ENCODE peak calls at places on chromosomes 12 and 14, in six cellular contexts. F is neural progenitor cell, D is PC-9, W is PC-3, K is SK-N-SH, R is GM23248. H is an unnamed sample. For H3F3A, the result is how much of the 10 kb centered on the place peaks cover.

GRCh38 chr14:76647699-76648298 is 113.5 kb upstream of the VASH1 start:
- DNase-seq in K (peak), F (peak), R (peak), W (peak), D (peak), H (peak)

GRCh38 chr12:58502857-58503256 is 417.4 kb downstream of the LRIG3 start:
- DNase-seq in D (no peak), K (no peak), R (peak), W (no peak), F (peak), H (no peak)

GRCh38 chr12:121789233-121789781 is 4.2 kb downstream of the RHOF start:
- DNase-seq in R (no peak), W (no peak), D (no peak), F (no peak), K (no peak), H (no peak)

GRCh38 chr12:54051916-54052744 is 1.5 kb upstream of the HOXC4 start:
- DNase-seq in R (no peak), K (peak), D (no peak), W (peak), F (no peak), H (no peak)

GRCh38 chr14:103259801-103260628 is 74.0 kb upstream of the EIF5 start:
- DNase-seq in F (no peak), K (peak), D (peak), R (no peak), W (peak), H (no peak)

GRCh38 chr14:62736004-62736403 is 309.3 kb downstream of the KCNH5 start:
- DNase-seq in F (no peak), W (no peak), D (no peak), R (no peak), K (no peak), H (no peak)

GRCh38 chr14:37114559-37114958 is 57.8 kb downstream of the SLC25A21 start:
- DNase-seq in R (no peak), K (no peak), W (peak), D (no peak), F (no peak), H (no peak)

GRCh38 chr12:116361404-116362223 is 84.1 kb upstream of the MED13L start:
- DNase-seq in D (no peak), R (no peak), F (no peak), W (no peak), K (no peak), H (no peak)

GRCh38 chr12:109765493-109765810 is 51.8 kb downstream of the FAM222A start:
- DNase-seq in R (no peak), K (no peak), W (no peak), F (no peak), D (no peak), H (no peak)

GRCh38 chr12:62933220-62933870 is 1.6 kb downstream of the PPM1H start:
- DNase-seq in W (peak), K (peak), R (no peak), D (no peak), F (peak), H (peak)

DNA sequence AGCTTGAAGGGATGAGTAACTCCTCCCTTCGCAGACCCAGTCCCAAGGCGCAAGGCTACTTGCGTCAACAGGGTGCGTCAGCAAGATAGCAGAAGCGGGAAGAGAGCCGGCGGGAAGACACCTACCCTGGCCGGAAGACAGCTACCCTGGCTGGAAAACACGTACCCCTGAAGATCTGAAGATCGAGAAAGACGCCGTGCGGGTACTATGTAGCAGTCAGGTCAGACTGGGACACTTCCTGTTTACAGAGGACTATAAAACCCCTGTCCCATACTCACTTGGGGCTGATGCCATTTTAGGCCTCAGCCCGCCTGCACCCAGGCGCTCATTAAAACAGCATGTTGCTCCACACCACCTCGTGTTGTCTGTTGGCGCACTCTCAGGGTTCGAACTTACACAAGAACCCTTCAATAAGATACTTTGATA is 80.9 kb downstream of the ABCD2 start:
- DNase-seq in W (no peak), K (no peak), F (no peak), R (no peak), D (no peak), H (peak)
- H3F3A ChIP-seq in W (under half), K (under half), F (under half), R (under half), D (under half), H (under half)

DNA sequence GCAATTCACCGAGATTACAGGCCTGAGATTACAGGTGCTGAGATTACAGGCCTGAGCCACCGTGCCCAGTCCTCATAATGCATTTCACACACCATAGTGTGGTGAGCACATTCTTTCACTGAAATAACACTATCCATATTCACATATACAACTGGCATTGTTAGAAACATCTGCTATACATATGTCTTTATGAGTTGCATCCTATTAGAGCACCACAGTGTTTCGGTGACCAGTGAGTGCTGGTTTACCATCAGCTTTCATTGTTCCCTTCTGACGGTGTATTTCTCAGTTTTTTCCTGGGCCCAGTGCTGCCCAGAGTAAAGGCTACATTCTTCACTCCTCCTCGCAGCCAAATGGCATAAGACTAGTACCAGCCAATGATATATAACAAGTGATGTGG is 96.2 kb upstream of the FGD4 start:
- DNase-seq in W (no peak), D (no peak), R (no peak), K (no peak), F (no peak), H (no peak)
- H3F3A ChIP-seq in W (under half), D (under half), R (under half), K (under half), F (under half), H (under half)

GRCh38 chr12:5305861-5306545 is 125.9 kb upstream of the NTF3 start:
- DNase-seq in R (no peak), D (no peak), F (no peak), W (no peak), K (no peak), H (no peak)

GRCh38 chr12:5307065-5307464 is 124.8 kb upstream of the NTF3 start:
- DNase-seq in R (no peak), F (no peak), W (no peak), K (no peak), D (no peak), H (no peak)

GRCh38 chr12:5305425-5305824 is 126.5 kb upstream of the NTF3 start:
- DNase-seq in W (no peak), K (no peak), F (no peak), D (no peak), R (no peak), H (no peak)

GRCh38 chr12:5309654-5310053 is 122.3 kb upstream of the NTF3 start:
- DNase-seq in F (no peak), W (no peak), D (no peak), K (peak), R (peak), H (no peak)
- H3F3A ChIP-seq in F (under half), W (under half), D (under half), K (under half), R (under half), H (under half)

GRCh38 chr12:130873106-130873795 is 1.4 kb downstream of the RAN start:
- DNase-seq in W (no peak), D (no peak), F (no peak), R (peak), K (no peak), H (no peak)
- H3F3A ChIP-seq in W (under half), D (half or more), F (half or more), R (half or more), K (half or more), H (half or more)

GRCh38 chr12:68833508-68833907 is 25.5 kb downstream of the MDM2 start:
- DNase-seq in K (no peak), W (no peak), D (no peak), R (no peak), F (no peak), H (no peak)
- H3F3A ChIP-seq in K (half or more), W (under half), D (under half), R (half or more), F (under half), H (under half)

H was measured in GM23338.